ENCODE peak calls at places on chromosomes 6 and 20, in five cellular contexts. One of them, this sample, is unnamed.

GRCh38 chr6:49913656-49914055 is 47.3 kb upstream of the CRISP1 start:
- DNase-seq in stomach: no peak
- DNase-seq in heart right ventricle: no peak
- DNase-seq in MM.1S: no peak
- DNase-seq in AG04450: no peak
- DNase-seq in this sample: no peak

GRCh38 chr6:167141667-167142432 is 15.9 kb downstream of the GPR31 start:
- DNase-seq in stomach: peak
- DNase-seq in heart right ventricle: peak
- DNase-seq in MM.1S: peak
- DNase-seq in AG04450: no peak
- DNase-seq in this sample: peak

GRCh38 chr20:57582432-57583288 is 21.8 kb downstream of the PCK1 start:
- DNase-seq in stomach: peak
- DNase-seq in heart right ventricle: peak
- DNase-seq in MM.1S: no peak
- DNase-seq in AG04450: peak
- DNase-seq in this sample: no peak

GRCh38 chr6:16647422-16647821 is 113.8 kb downstream of the ATXN1 start:
- DNase-seq in stomach: no peak
- DNase-seq in heart right ventricle: no peak
- DNase-seq in MM.1S: no peak
- DNase-seq in AG04450: no peak
- DNase-seq in this sample: no peak

GRCh38 chr20:23536601-23537000 is 31.7 kb downstream of the CST9L start:
- DNase-seq in stomach: no peak
- DNase-seq in heart right ventricle: no peak
- DNase-seq in MM.1S: no peak
- DNase-seq in AG04450: no peak
- DNase-seq in this sample: no peak

GRCh38 chr6:89369009-89369408 is 16.5 kb upstream of the UBE2J1 start:
- DNase-seq in stomach: peak
- DNase-seq in heart right ventricle: peak
- DNase-seq in MM.1S: peak
- DNase-seq in AG04450: peak
- DNase-seq in this sample: no peak

GRCh38 chr20:37911838-37912273 is 8.9 kb downstream of the VSTM2L start:
- DNase-seq in stomach: no peak
- DNase-seq in heart right ventricle: no peak
- DNase-seq in MM.1S: no peak
- DNase-seq in AG04450: no peak
- DNase-seq in this sample: peak

GRCh38 chr6:106138151-106138550 is 52.0 kb downstream of the PRDM1 start:
- DNase-seq in stomach: peak
- DNase-seq in heart right ventricle: no peak
- DNase-seq in MM.1S: no peak
- DNase-seq in AG04450: no peak
- DNase-seq in this sample: no peak

GRCh38 chr6:136421537-136422158 is 128.6 kb downstream of the MAP7 start:
- DNase-seq in stomach: no peak
- DNase-seq in heart right ventricle: no peak
- DNase-seq in MM.1S: no peak
- DNase-seq in AG04450: no peak
- DNase-seq in this sample: no peak

GRCh38 chr6:86936834-86937218 is 502 bp upstream of the HTR1E start:
- DNase-seq in stomach: no peak
- DNase-seq in heart right ventricle: no peak
- DNase-seq in MM.1S: no peak
- DNase-seq in AG04450: no peak
- DNase-seq in this sample: no peak

GRCh38 chr6:69825904-69826303 is 29.1 kb upstream of the LMBRD1 start:
- DNase-seq in stomach: no peak
- DNase-seq in heart right ventricle: no peak
- DNase-seq in MM.1S: no peak
- DNase-seq in AG04450: no peak
- DNase-seq in this sample: no peak

GRCh38 chr20:22619806-22620205 is 35.4 kb upstream of the FOXA2 start:
- DNase-seq in stomach: no peak
- DNase-seq in heart right ventricle: no peak
- DNase-seq in MM.1S: no peak
- DNase-seq in AG04450: no peak
- DNase-seq in this sample: no peak

GRCh38 chr6:45746046-45746445 is 269.6 kb downstream of the CLIC5 start:
- DNase-seq in stomach: no peak
- DNase-seq in heart right ventricle: no peak
- DNase-seq in MM.1S: no peak
- DNase-seq in AG04450: peak
- DNase-seq in this sample: no peak

GRCh38 chr6:108157234-108157971 is 8.4 kb upstream of the NR2E1 start:
- DNase-seq in stomach: no peak
- DNase-seq in heart right ventricle: no peak
- DNase-seq in MM.1S: no peak
- DNase-seq in AG04450: no peak
- DNase-seq in this sample: no peak

GRCh38 chr6:157859775-157860504 is 36.9 kb downstream of the SNX9 start:
- DNase-seq in stomach: no peak
- DNase-seq in heart right ventricle: no peak
- DNase-seq in MM.1S: no peak
- DNase-seq in AG04450: no peak
- DNase-seq in this sample: no peak

GRCh38 chr6:40355532-40355931 is 231.6 kb downstream of the LRFN2 start:
- DNase-seq in stomach: no peak
- DNase-seq in heart right ventricle: no peak
- DNase-seq in MM.1S: no peak
- DNase-seq in AG04450: no peak
- DNase-seq in this sample: no peak

GRCh38 chr6:44498436-44498835 is 110.9 kb downstream of the CDC5L start:
- DNase-seq in stomach: no peak
- DNase-seq in heart right ventricle: no peak
- DNase-seq in MM.1S: no peak
- DNase-seq in AG04450: no peak
- DNase-seq in this sample: no peak

GRCh38 chr6:68968301-68968649 is 333.2 kb downstream of the ADGRB3 start:
- DNase-seq in stomach: no peak
- DNase-seq in heart right ventricle: no peak
- DNase-seq in MM.1S: no peak
- DNase-seq in AG04450: no peak
- DNase-seq in this sample: no peak

DNA sequence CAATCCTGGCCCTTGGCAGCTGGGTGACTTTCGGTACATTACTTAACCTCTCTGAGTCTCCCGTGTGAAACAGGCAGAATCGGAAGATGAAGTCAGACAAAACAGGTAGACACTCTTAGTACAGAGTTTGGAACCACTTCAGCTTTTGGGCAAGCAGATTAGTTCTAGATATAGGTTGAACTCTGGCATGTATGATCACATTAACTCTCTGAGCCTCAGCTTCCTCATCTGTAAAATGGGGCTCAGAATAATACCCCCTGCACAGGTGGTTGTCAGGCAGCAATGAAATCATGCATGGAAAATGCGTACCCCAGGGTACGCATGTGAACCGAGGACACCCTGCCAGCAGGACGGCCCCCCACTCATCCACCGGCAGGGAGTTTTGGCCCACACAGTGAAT is 87.7 kb downstream of the KCNB1 start:
- DNase-seq in stomach: no peak
- DNase-seq in heart right ventricle: no peak
- DNase-seq in MM.1S: no peak
- DNase-seq in AG04450: no peak
- DNase-seq in this sample: no peak
- H3K4me3 ChIP-seq in stomach: no peak
- H3K4me3 ChIP-seq in heart right ventricle: no peak
- H3K4me3 ChIP-seq in MM.1S: no peak
- H3K4me3 ChIP-seq in AG04450: no peak
- H3K4me3 ChIP-seq in this sample: no peak

GRCh38 chr20:58855506-58856314 is 3.2 kb downstream of the GNAS start:
- DNase-seq in stomach: no peak
- DNase-seq in heart right ventricle: no peak
- DNase-seq in MM.1S: no peak
- DNase-seq in AG04450: no peak
- DNase-seq in this sample: no peak
- H3K4me3 ChIP-seq in stomach: no peak
- H3K4me3 ChIP-seq in heart right ventricle: peak
- H3K4me3 ChIP-seq in MM.1S: no peak
- H3K4me3 ChIP-seq in AG04450: no peak
- H3K4me3 ChIP-seq in this sample: no peak

GRCh38 chr6:3885262-3886036 is 36.3 kb downstream of the FAM50B start:
- DNase-seq in stomach: no peak
- DNase-seq in heart right ventricle: no peak
- DNase-seq in MM.1S: no peak
- DNase-seq in AG04450: no peak
- DNase-seq in this sample: no peak

GRCh38 chr6:3881722-3882421 is 32.7 kb downstream of the FAM50B start:
- DNase-seq in stomach: no peak
- DNase-seq in heart right ventricle: no peak
- DNase-seq in MM.1S: no peak
- DNase-seq in AG04450: no peak
- DNase-seq in this sample: no peak

GRCh38 chr6:3882865-3883264 is 33.7 kb downstream of the FAM50B start:
- DNase-seq in stomach: no peak
- DNase-seq in heart right ventricle: no peak
- DNase-seq in MM.1S: no peak
- DNase-seq in AG04450: peak
- DNase-seq in this sample: no peak

GRCh38 chr6:3887150-3887700 is 38.1 kb downstream of the FAM50B start:
- DNase-seq in stomach: no peak
- DNase-seq in heart right ventricle: no peak
- DNase-seq in MM.1S: no peak
- DNase-seq in AG04450: no peak
- DNase-seq in this sample: no peak

DNA sequence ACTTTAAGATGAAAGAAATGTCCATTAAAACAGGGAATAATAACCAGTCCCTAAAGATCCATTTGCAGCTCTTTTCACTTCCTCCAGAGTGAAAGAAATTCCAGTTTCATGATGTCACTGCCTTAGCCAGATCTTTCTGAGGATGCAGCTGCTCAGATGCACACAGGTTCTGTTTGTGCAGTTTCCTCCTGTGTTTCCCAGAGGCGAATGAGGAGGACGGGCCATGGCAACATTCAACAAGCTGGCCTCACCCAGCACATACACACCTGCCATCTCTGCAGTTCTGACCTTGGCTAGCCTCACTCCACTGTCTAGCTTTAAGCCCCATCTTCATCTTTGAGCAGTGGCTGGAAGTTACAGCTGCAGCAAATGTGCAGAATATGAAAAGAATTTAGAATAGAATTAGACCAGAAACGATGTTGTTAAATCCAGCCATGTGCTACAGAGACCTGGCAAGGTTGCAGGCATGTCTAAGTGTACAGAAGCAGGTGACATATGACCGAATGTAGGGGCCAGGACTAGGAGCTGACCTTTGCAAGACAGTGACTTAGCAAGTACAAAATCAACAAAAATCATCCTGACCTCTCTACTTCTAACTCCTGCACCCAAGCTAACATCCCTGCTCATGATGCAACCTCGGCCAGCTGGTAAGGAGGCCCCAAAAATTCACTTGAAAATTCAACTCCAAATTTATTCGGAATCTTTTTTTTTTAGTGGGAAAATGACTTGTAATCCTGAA is 35.0 kb downstream of the FAM50B start:
- DNase-seq in stomach: no peak
- DNase-seq in heart right ventricle: no peak
- DNase-seq in MM.1S: no peak
- DNase-seq in AG04450: peak
- DNase-seq in this sample: no peak
- H3K4me3 ChIP-seq in stomach: no peak
- H3K4me3 ChIP-seq in heart right ventricle: no peak
- H3K4me3 ChIP-seq in MM.1S: no peak
- H3K4me3 ChIP-seq in AG04450: no peak
- H3K4me3 ChIP-seq in this sample: no peak

DNA sequence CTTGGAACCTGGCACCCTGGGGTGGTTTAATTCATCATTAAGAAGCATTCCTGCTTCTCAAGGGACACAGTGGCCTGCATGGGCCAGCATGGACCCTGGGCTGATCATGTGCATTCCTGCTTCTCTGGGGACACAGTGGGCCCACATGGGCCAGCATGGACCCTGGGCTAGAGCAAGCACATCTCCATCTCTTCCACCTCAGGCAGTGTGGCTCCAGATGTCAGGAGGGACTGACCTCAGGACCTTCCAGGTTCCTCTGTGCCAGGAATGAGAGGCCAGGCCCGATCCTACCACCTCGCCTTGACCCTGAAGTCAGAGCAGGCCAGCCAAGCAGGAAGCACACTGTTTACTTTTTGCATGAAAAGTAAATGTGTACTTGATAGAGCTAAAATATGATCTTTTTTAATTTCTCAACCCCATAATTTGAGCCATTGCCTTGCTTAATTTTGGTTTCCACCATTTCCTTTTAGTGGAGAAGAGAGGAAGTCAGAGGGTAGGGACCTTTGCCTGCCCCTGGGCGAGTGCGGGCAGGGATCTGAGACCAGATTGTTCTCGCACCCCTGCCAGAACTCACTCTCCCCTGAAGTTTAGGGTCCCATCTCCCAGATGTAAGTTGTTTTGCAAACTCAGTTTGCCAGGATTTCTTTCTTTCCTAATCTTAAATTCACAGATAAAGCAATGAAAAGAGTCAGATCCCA is 25.9 kb downstream of the SPATA2 start:
- DNase-seq in stomach: peak
- DNase-seq in heart right ventricle: no peak
- DNase-seq in MM.1S: no peak
- DNase-seq in AG04450: no peak
- DNase-seq in this sample: no peak
- H3K4me3 ChIP-seq in stomach: no peak
- H3K4me3 ChIP-seq in heart right ventricle: no peak
- H3K4me3 ChIP-seq in MM.1S: no peak
- H3K4me3 ChIP-seq in AG04450: no peak
- H3K4me3 ChIP-seq in this sample: no peak

DNA sequence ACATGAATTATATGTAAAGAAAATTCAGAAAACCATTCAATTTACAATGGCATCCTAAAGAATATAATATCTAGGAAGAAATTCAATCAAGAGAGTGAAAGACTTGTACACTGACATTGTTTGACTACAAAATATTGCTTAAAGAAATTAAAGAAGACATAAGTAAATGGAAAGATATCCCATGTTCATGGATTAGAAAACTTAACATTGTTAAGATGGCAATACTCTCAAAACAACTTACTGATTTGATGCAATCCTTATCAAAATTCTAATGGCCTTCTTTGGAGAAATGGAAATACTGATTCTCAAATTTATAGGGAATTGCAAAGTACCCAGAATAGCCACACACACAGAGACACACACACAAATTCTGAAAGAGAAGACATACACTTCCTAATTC is 298.3 kb upstream of the EXOC2 start:
- DNase-seq in stomach: no peak
- DNase-seq in heart right ventricle: no peak
- DNase-seq in MM.1S: no peak
- DNase-seq in AG04450: no peak
- DNase-seq in this sample: no peak
- H3K4me3 ChIP-seq in stomach: no peak
- H3K4me3 ChIP-seq in heart right ventricle: no peak
- H3K4me3 ChIP-seq in MM.1S: no peak
- H3K4me3 ChIP-seq in AG04450: no peak
- H3K4me3 ChIP-seq in this sample: no peak

GRCh38 chr6:111973897-111974639 is 79.8 kb upstream of the CCN6 start:
- DNase-seq in stomach: no peak
- DNase-seq in heart right ventricle: no peak
- DNase-seq in MM.1S: no peak
- DNase-seq in AG04450: no peak
- DNase-seq in this sample: no peak
- H3K4me3 ChIP-seq in stomach: no peak
- H3K4me3 ChIP-seq in heart right ventricle: no peak
- H3K4me3 ChIP-seq in MM.1S: no peak
- H3K4me3 ChIP-seq in AG04450: peak
- H3K4me3 ChIP-seq in this sample: no peak

GRCh38 chr6:100281471-100281878 is 183.2 kb downstream of the SIM1 start:
- DNase-seq in stomach: no peak
- DNase-seq in heart right ventricle: no peak
- DNase-seq in MM.1S: no peak
- DNase-seq in AG04450: no peak
- DNase-seq in this sample: no peak
- H3K4me3 ChIP-seq in stomach: no peak
- H3K4me3 ChIP-seq in heart right ventricle: peak
- H3K4me3 ChIP-seq in MM.1S: no peak
- H3K4me3 ChIP-seq in AG04450: peak
- H3K4me3 ChIP-seq in this sample: no peak